ENCODE peak calls at places on chromosomes 11 and 22, in seven cellular contexts. Q, D, M, Y, A, E and P are unnamed samples.

GRCh38 chr11:96228472-96228871 is 114.5 kb downstream of the MAML2 start:
- DNase-seq in Q (no peak), D (peak; percentile 77), M (no peak), Y (peak; percentile 76), A (no peak), E (no peak), P (no peak)

GRCh38 chr11:90468923-90469322 is 246.1 kb upstream of the CHORDC1 start:
- DNase-seq in Q (no peak), D (peak; percentile 1), M (no peak), Y (no peak), A (no peak), E (no peak), P (no peak)

GRCh38 chr22:42065408-42066132 is 5.0 kb downstream of the NAGA start:
- DNase-seq in Q (no peak), D (no peak), M (no peak), Y (peak; percentile 7), A (no peak), E (no peak), P (no peak)

GRCh38 chr11:46302866-46303265 is 25.4 kb downstream of the CREB3L1 start:
- DNase-seq in Q (no peak), D (no peak), M (no peak), Y (no peak), A (no peak), E (no peak), P (no peak)

GRCh38 chr11:122207505-122207904 is 91.5 kb upstream of the BLID start:
- DNase-seq in Q (no peak), D (no peak), M (no peak), Y (no peak), A (peak; percentile 9), E (no peak), P (no peak)

GRCh38 chr11:36394056-36394455 is 98.0 kb downstream of the PRR5L start:
- DNase-seq in Q (no peak), D (no peak), M (no peak), Y (no peak), A (no peak), E (no peak), P (no peak)

GRCh38 chr22:27892064-27892463 is 27.0 kb downstream of the PITPNB start:
- DNase-seq in Q (no peak), D (no peak), M (no peak), Y (no peak), A (no peak), E (no peak), P (no peak)

GRCh38 chr22:17954200-17954859 is 70.0 kb downstream of the MICAL3 start:
- DNase-seq in Q (no peak), D (no peak), M (no peak), Y (no peak), A (no peak), E (no peak), P (no peak)

GRCh38 chr11:12440565-12440964 is 63.2 kb downstream of the PARVA start:
- DNase-seq in Q (no peak), D (no peak), M (no peak), Y (no peak), A (no peak), E (no peak), P (no peak)

GRCh38 chr11:794766-795637 is 3.1 kb downstream of the SLC25A22 start:
- DNase-seq in Q (no peak), D (peak; percentile 72), M (no peak), Y (no peak), A (no peak), E (no peak), P (no peak)

GRCh38 chr11:134270250-134270714 is 5.9 kb upstream of the GLB1L3 start:
- DNase-seq in Q (no peak), D (peak; percentile 22), M (no peak), Y (no peak), A (peak; percentile 35), E (no peak), P (no peak)

GRCh38 chr11:99522467-99523173 is 501.9 kb downstream of the CNTN5 start:
- DNase-seq in Q (no peak), D (peak; percentile 0), M (no peak), Y (no peak), A (no peak), E (no peak), P (no peak)